ENCODE peak calls at places on chromosomes 6 and 20, in five cellular contexts. H, L, V, C and F are unnamed samples.

GRCh38 chr6:163443985-163444553 is 29.6 kb downstream of the QKI start:
- DNase-seq in V (no peak), L (no peak), C (no peak), H (no peak), F (no peak)

GRCh38 chr20:17507032-17507431 is 24.1 kb downstream of the BFSP1 start:
- DNase-seq in C (no peak), L (no peak), V (no peak), H (no peak), F (no peak)

GRCh38 chr6:35370124-35370741 is 27.9 kb downstream of the PPARD start:
- DNase-seq in L (peak), H (peak), C (peak), V (no peak), F (peak)

GRCh38 chr6:155623450-155624178 is 168.0 kb upstream of the NOX3 start:
- DNase-seq in H (no peak), V (no peak), L (no peak), C (no peak), F (no peak)

GRCh38 chr20:59783020-59784010 is 150.1 kb downstream of the SYCP2 start:
- DNase-seq in H (peak), C (no peak), V (peak), L (peak), F (no peak)

GRCh38 chr20:48725589-48725991 is 102.2 kb downstream of the PREX1 start:
- DNase-seq in H (no peak), L (peak), V (no peak), C (no peak), F (no peak)

GRCh38 chr6:16799279-16800193 is 38.3 kb upstream of the ATXN1 start:
- DNase-seq in V (no peak), L (peak), H (no peak), C (no peak), F (no peak)

GRCh38 chr6:27502508-27503435 is 29.9 kb upstream of the ZNF184 start:
- DNase-seq in H (peak), C (no peak), V (peak), L (peak), F (no peak)

GRCh38 chr6:26575494-26575939 is 21.2 kb upstream of the ABT1 start:
- DNase-seq in V (no peak), H (no peak), L (peak), C (no peak), F (no peak)

GRCh38 chr6:28446818-28447511 is 3.7 kb upstream of the ZSCAN23 start:
- DNase-seq in H (peak), C (no peak), V (peak), L (peak), F (no peak)

GRCh38 chr20:22579119-22579427 is 5.3 kb downstream of the FOXA2 start:
- DNase-seq in V (no peak), L (no peak), H (no peak), C (no peak), F (no peak)

GRCh38 chr20:60060593-60060992 is 102.4 kb downstream of the CDH26 start:
- DNase-seq in L (no peak), H (no peak), V (no peak), C (no peak), F (peak)

GRCh38 chr20:2693996-2694471 is 1.5 kb downstream of the EBF4 start:
- DNase-seq in C (no peak), H (no peak), V (no peak), L (no peak), F (no peak)

GRCh38 chr6:55603987-55604386 is 25.0 kb upstream of the HMGCLL1 start:
- DNase-seq in C (no peak), H (no peak), V (no peak), L (peak), F (no peak)

GRCh38 chr6:73577605-73578160 is 56.9 kb upstream of the EEF1A1 start:
- DNase-seq in L (no peak), V (no peak), C (no peak), H (no peak), F (no peak)

GRCh38 chr6:46983007-46983411 is 59.1 kb downstream of the ADGRF1 start:
- DNase-seq in C (no peak), L (no peak), H (no peak), V (no peak), F (no peak)

GRCh38 chr6:166308769-166309589 is 787 bp upstream of the PRR18 start:
- DNase-seq in C (no peak), V (no peak), H (no peak), L (no peak), F (no peak)
- TF ChIP-seq CTCF in C (no peak), V (no peak), H (no peak), L (no peak), F (no peak)

GRCh38 chr6:4313044-4313686 is 177.8 kb upstream of the ECI2 start:
- DNase-seq in C (no peak), H (no peak), L (peak), V (no peak), F (no peak)
- TF ChIP-seq CTCF in C (no peak), H (peak), L (peak), V (peak), F (peak)

GRCh38 chr6:20802596-20802995 is 268.3 kb downstream of the CDKAL1 start:
- DNase-seq in V (no peak), C (peak), H (no peak), L (peak), F (no peak)

GRCh38 chr6:20801595-20801994 is 267.3 kb downstream of the CDKAL1 start:
- DNase-seq in C (no peak), H (no peak), V (no peak), L (no peak), F (no peak)

GRCh38 chr6:20797597-20797996 is 263.3 kb downstream of the CDKAL1 start:
- DNase-seq in L (no peak), V (no peak), C (no peak), H (no peak), F (no peak)

GRCh38 chr6:20800653-20801052 is 266.4 kb downstream of the CDKAL1 start:
- DNase-seq in C (no peak), V (no peak), L (no peak), H (no peak), F (no peak)

GRCh38 chr6:20800229-20800628 is 266.0 kb downstream of the CDKAL1 start:
- DNase-seq in V (no peak), L (no peak), H (no peak), C (no peak), F (no peak)
- TF ChIP-seq CTCF in V (no peak), L (no peak), H (no peak), C (no peak), F (no peak)

DNA sequence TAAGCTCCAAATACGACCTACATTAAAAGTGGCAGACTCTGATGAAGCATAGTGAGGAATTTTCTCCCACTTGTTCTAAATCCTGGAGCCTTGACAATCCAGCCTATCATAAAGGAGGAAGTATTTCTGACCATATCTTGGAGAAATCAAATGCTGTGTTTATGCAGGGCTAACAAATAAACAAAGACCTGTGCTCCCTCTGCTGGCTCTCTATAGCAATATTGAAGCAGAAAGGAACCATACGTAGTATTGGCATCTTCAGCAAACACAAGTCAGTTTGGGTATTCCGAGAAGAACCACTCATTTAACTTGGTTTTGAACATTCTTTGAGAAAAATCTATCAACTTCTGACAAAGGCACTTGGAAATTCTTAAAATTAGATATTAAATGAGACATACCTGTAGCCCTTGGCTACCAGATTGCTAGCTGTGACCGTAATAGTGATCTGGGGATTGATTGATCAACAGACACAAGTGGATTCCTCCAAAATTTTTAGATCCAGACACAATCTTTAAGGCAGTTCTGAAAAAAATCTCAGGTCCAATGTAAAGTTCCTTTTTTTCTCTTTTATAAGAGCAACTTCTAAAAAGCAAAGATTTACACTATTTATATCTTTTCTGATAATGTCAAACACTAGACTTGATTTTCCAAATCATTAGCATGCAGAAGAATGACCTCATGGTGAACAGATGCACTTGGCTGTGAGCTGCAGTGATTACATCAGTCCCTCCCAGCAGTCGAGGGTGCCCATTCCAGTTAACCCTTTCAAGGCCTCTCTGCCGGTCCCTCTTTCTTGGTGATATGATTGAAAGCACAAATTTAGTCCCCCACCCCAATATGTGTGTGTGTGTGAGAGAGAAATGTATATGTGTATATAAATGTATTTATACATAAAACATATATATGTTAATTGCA is 40.2 kb downstream of the INSM1 start:
- DNase-seq in V (no peak), C (no peak), H (no peak), L (peak), F (no peak)
- TF ChIP-seq CTCF in V (peak), C (no peak), H (peak), L (peak), F (no peak)